ENCODE peak calls at places on chromosome 22, in seven cellular contexts. L is psoas muscle, C is cardiac muscle cell, T is AG09309, D is thyroid gland, W is nephron progenitor cell, Q is SK-N-SH. E is an unnamed sample.

GRCh38 chr22:37183432-37184379 is 4.3 kb downstream of the C1QTNF6 start:
- DNase-seq in L (peak; percentile 10), C (no peak), T (no peak), D (no peak), W (no peak), Q (no peak), E (peak; percentile 63)

GRCh38 chr22:30212996-30213441 is 33.5 kb downstream of the LIF start:
- DNase-seq in L (no peak), C (no peak), T (no peak), D (peak; percentile 21), W (no peak), Q (peak; percentile 47), E (peak; percentile 60)

GRCh38 chr22:29095459-29095858 is 22.6 kb downstream of the KREMEN1 start:
- DNase-seq in L (no peak), C (no peak), T (no peak), D (no peak), W (no peak), Q (no peak), E (no peak)

GRCh38 chr22:49913446-49913845 is 4.8 kb downstream of the ALG12 start:
- DNase-seq in L (no peak), C (no peak), T (no peak), D (no peak), W (no peak), Q (no peak), E (no peak)

GRCh38 chr22:41446057-41446501 is 522 bp downstream of the TOB2 start:
- DNase-seq in L (peak; percentile 34), C (peak; percentile 27), T (no peak), D (no peak), W (no peak), Q (no peak), E (peak; percentile 84)

GRCh38 chr22:27377501-27377900 is 424.1 kb downstream of the MN1 start:
- DNase-seq in L (no peak), C (no peak), T (no peak), D (peak; percentile 71), W (no peak), Q (no peak), E (no peak)

GRCh38 chr22:17802411-17802810 is 28.1 kb upstream of the BID start:
- DNase-seq in L (no peak), C (no peak), T (no peak), D (no peak), W (no peak), Q (no peak), E (no peak)

GRCh38 chr22:20761536-20761935 is 12.4 kb upstream of the SERPIND1 start:
- DNase-seq in L (no peak), C (no peak), T (peak; percentile 3), D (no peak), W (no peak), Q (no peak), E (no peak)

GRCh38 chr22:47160781-47161520 is 398.5 kb downstream of the TBC1D22A start:
- DNase-seq in L (no peak), C (no peak), T (no peak), D (no peak), W (no peak), Q (no peak), E (peak; percentile 59)

GRCh38 chr22:42964994-42965699 is 49.8 kb downstream of the PACSIN2 start:
- DNase-seq in L (no peak), C (no peak), T (no peak), D (no peak), W (peak; percentile 53), Q (no peak), E (no peak)

GRCh38 chr22:26674211-26675190 is 17.1 kb downstream of the MIAT start:
- DNase-seq in L (no peak), C (no peak), T (no peak), D (no peak), W (no peak), Q (no peak), E (no peak)

GRCh38 chr22:46036558-46037408 is 59.8 kb upstream of the WNT7B start:
- DNase-seq in L (no peak), C (peak; percentile 39), T (no peak), D (peak; percentile 26), W (no peak), Q (peak; percentile 69), E (peak; percentile 58)

GRCh38 chr22:35903571-35904331 is 124.9 kb downstream of the RBFOX2 start:
- DNase-seq in L (no peak), C (no peak), T (no peak), D (no peak), W (no peak), Q (no peak), E (no peak)

GRCh38 chr22:46547883-46548244 is 10.4 kb upstream of the CELSR1 start:
- DNase-seq in L (peak; percentile 78), C (no peak), T (peak; percentile 70), D (peak; percentile 42), W (no peak), Q (no peak), E (peak; percentile 37)

GRCh38 chr22:49726701-49727101 is 101.0 kb downstream of the BRD1 start:
- DNase-seq in L (no peak), C (no peak), T (no peak), D (no peak), W (no peak), Q (no peak), E (peak; percentile 88)

GRCh38 chr22:46588279-46589140 is 31.7 kb upstream of the GRAMD4 start:
- DNase-seq in L (no peak), C (peak; percentile 47), T (no peak), D (peak; percentile 92), W (no peak), Q (no peak), E (peak; percentile 76)

GRCh38 chr22:36329217-36330078 is 58.3 kb downstream of the MYH9 start:
- DNase-seq in L (no peak), C (peak; percentile 96), T (peak; percentile 79), D (peak; percentile 76), W (peak; percentile 47), Q (peak; percentile 58), E (no peak)

DNA sequence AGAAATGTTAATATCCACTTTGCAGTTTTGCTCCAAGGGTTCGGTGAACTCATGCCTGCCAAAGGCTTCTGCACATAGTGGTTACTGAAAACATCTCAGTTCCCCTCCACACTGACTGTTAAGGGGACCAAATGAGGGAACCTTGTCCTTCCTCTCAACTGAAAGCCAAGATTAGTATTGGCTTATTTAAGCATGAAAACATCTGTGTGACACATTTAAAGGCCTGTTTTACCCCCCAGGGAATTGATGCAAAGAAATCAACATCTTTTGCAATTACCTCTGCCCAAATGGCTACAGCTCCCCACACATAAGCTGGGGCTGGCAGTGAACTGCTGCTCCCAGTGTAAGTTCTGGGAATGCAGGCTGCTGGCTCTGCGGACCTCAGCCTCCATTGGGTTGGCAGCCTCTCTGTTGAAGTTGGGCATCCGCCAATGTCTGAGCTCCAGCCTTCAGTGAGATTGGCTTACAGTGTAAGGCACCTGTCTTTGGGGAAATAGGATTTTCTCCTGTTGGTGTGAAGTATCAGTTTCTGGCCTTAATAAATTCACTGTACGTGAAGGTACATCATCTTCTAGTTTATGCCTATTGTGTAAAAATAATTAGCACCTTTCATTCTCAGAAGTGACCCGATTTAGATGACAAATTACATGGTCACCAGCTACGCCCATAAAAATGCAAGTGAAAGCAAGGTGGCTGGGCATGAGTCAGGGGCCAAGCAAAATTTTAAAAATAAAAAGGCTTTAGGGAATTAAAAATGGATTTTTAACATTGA is 213.4 kb upstream of the SYN3 start:
- DNase-seq in L (peak; percentile 56), C (no peak), T (no peak), D (peak; percentile 3), W (no peak), Q (no peak), E (no peak)
- TF ChIP-seq CTCF in L (no peak), C (no peak), T (no peak), D (no peak), W (no peak), Q (no peak), E (peak; percentile 15)

GRCh38 chr22:33747576-33748180 is 172.6 kb downstream of the LARGE1 start:
- DNase-seq in L (no peak), C (no peak), T (no peak), D (no peak), W (no peak), Q (peak; percentile 18), E (no peak)
- TF ChIP-seq CTCF in L (no peak), C (no peak), T (no peak), D (no peak), W (no peak), Q (no peak), E (no peak)

DNA sequence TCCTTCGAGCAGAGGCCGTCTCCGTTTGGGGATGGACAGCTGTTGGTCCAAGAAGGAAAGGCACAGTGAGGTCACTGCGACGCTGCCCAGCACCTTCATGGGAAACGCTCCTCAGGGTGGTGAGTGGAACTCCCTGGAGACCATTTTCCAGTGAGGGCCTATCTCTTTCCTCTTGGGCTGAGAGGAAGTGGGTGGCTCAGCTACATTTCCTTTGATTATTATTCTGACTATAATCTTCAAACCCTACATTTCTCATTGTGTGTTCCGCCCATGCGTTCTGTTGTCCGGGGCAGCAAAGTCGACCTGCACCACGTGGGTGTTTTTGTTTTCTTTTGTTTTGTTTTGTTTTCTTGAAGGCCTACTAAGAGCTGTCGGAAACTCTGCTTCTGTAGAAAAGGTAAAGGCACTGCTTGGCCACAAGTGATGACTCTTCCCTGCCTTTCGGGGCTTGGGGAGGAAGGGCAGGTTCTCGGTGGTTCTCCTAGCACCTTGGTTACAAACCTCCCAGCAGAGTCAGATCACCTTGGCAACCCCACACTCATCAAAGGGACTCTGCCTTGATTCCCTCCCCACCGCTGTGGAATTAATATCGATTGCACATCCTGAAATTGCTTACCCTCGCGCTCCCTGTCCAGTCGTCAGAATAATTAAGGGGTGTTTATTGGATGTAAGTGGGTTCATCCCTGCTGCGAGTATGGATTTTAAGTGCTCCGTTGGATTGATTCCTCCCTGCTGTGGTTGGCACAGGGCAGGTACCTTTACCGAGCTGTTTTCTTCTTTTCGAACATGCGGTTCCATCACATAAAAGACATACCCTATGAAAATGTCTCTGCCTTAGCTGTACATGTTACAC is 7.2 kb downstream of the PARVB start:
- DNase-seq in L (no peak), C (no peak), T (no peak), D (no peak), W (no peak), Q (no peak), E (no peak)
- TF ChIP-seq CTCF in L (no peak), C (no peak), T (no peak), D (no peak), W (no peak), Q (no peak), E (no peak)

GRCh38 chr22:39073941-39074340 is 3.1 kb upstream of the APOBEC3G start:
- DNase-seq in L (no peak), C (no peak), T (no peak), D (no peak), W (no peak), Q (no peak), E (no peak)

GRCh38 chr22:39070186-39070585 is 6.9 kb upstream of the APOBEC3G start:
- DNase-seq in L (no peak), C (no peak), T (no peak), D (no peak), W (no peak), Q (no peak), E (no peak)

DNA sequence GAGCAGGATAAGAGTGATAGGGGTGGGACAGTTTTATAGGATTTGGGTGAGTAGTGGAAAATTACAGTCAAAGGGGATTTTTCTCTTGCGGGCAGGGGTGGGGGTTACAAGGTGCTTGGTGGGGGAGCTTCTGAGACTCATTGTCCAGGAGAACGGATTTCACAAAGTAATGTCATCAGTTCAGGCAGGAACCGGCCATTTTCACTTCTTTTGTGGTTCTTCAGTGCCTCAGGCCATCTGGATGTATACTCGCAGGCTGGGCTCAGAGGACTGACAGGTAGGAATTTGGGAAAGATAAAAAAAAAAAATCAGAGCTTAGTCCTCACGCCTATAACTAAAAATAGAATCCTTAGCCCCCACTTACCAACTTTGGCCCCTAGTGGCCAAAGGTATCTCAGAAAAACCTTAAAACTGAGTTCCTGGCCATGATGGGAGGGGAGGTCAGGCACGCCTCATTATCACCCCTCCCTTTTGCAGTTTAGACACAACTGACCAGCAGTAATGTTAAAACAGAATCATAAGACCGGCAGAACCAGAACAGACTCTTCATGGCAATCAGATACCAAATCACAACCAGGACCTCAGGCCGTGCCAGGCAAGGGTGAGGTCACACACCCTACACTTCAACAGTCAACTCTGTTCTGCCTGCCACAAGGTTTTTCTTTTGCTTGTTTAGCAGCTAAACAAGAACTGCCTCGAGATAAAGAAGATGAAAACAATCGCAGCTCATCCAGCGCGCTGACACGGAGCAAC is 8.9 kb upstream of the APOBEC3G start:
- DNase-seq in L (no peak), C (peak; percentile 50), T (no peak), D (peak; percentile 20), W (no peak), Q (no peak), E (no peak)
- TF ChIP-seq CTCF in L (no peak), C (no peak), T (no peak), D (no peak), W (peak; percentile 6), Q (no peak), E (no peak)